ENCODE peak calls at places on chromosomes 2 and 18, in four cellular contexts. One of them, this sample, is unnamed.

GRCh38 chr2:99420751-99421299 is 69.0 kb downstream of the REV1 start:
- DNase-seq in left cardiac atrium: no peak
- DNase-seq in tibial nerve: no peak
- DNase-seq in D341Med: no peak
- DNase-seq in this sample: no peak

GRCh38 chr18:13616525-13617035 is 109.8 kb downstream of the FAM210A start:
- DNase-seq in left cardiac atrium: no peak
- DNase-seq in tibial nerve: no peak
- DNase-seq in D341Med: no peak
- DNase-seq in this sample: no peak

GRCh38 chr2:189487283-189488280 is 46.3 kb downstream of the WDR75 start:
- DNase-seq in left cardiac atrium: no peak
- DNase-seq in tibial nerve: no peak
- DNase-seq in D341Med: no peak
- DNase-seq in this sample: no peak

GRCh38 chr18:23894661-23895175 is 119.8 kb upstream of the TTC39C start:
- DNase-seq in left cardiac atrium: no peak
- DNase-seq in tibial nerve: no peak
- DNase-seq in D341Med: no peak
- DNase-seq in this sample: no peak

GRCh38 chr2:231672617-231673347 is 35.5 kb upstream of the PTMA start:
- DNase-seq in left cardiac atrium: peak
- DNase-seq in tibial nerve: no peak
- DNase-seq in D341Med: peak
- DNase-seq in this sample: peak

GRCh38 chr2:40642261-40642660 is 190.4 kb upstream of the SLC8A1 start:
- DNase-seq in left cardiac atrium: no peak
- DNase-seq in tibial nerve: no peak
- DNase-seq in D341Med: no peak
- DNase-seq in this sample: peak

GRCh38 chr2:58137221-58137620 is 90.6 kb downstream of the VRK2 start:
- DNase-seq in left cardiac atrium: no peak
- DNase-seq in tibial nerve: no peak
- DNase-seq in D341Med: no peak
- DNase-seq in this sample: no peak

GRCh38 chr18:22838221-22838620 is 94.9 kb upstream of the RBBP8 start:
- DNase-seq in left cardiac atrium: no peak
- DNase-seq in tibial nerve: no peak
- DNase-seq in D341Med: no peak
- DNase-seq in this sample: no peak

GRCh38 chr2:176830362-176830761 is 382.2 kb upstream of the HNRNPA3 start:
- DNase-seq in left cardiac atrium: no peak
- DNase-seq in tibial nerve: no peak
- DNase-seq in D341Med: peak
- DNase-seq in this sample: peak

GRCh38 chr18:63683152-63683551 is 19.6 kb upstream of the SERPINB11 start:
- DNase-seq in left cardiac atrium: no peak
- DNase-seq in tibial nerve: no peak
- DNase-seq in D341Med: no peak
- DNase-seq in this sample: no peak

GRCh38 chr2:143263045-143263625 is 133.9 kb downstream of the ARHGAP15 start:
- DNase-seq in left cardiac atrium: no peak
- DNase-seq in tibial nerve: no peak
- DNase-seq in D341Med: peak
- DNase-seq in this sample: peak

GRCh38 chr18:1998121-1998520 is 573.2 kb downstream of the METTL4 start:
- DNase-seq in left cardiac atrium: no peak
- DNase-seq in tibial nerve: no peak
- DNase-seq in D341Med: no peak
- DNase-seq in this sample: no peak

GRCh38 chr2:109703798-109704197 is 89.6 kb downstream of the SOWAHC start:
- DNase-seq in left cardiac atrium: no peak
- DNase-seq in tibial nerve: no peak
- DNase-seq in D341Med: no peak
- DNase-seq in this sample: no peak